ENCODE peak calls at places on chromosomes 6 and 20, in six cellular contexts. P is fibroblast of lung; T is GM20000; D is putamen; E is stimulated activated CD4-positive, alpha-beta T cell treated with anti-CD3 and anti-CD28 coated beads, Interleukin-15, amount 100 ng/mL, for 48 hours; A is NCI-H2081. Z is an unnamed sample.

GRCh38 chr20:4725263-4725550 is 3.5 kb downstream of the PRND start:
- DNase-seq in P (no peak), A (no peak), D (no peak), T (no peak), E (no peak), Z (no peak)

GRCh38 chr6:51893356-51893755 is 194.1 kb downstream of the PKHD1 start:
- DNase-seq in T (no peak), A (no peak), E (no peak), D (no peak), P (peak; percentile 9), Z (no peak)

GRCh38 chr20:3887870-3888614 is 1.1 kb upstream of the PANK2 start:
- DNase-seq in D (peak; percentile 45), A (peak; percentile 62), P (peak; percentile 56), T (no peak), E (no peak), Z (peak; percentile 29)

GRCh38 chr6:15184441-15184861 is 61.4 kb upstream of the JARID2 start:
- DNase-seq in P (no peak), T (peak; percentile 72), D (no peak), E (peak; percentile 14), A (no peak), Z (no peak)

GRCh38 chr6:110140650-110141049 is 38.8 kb downstream of the WASF1 start:
- DNase-seq in D (no peak), A (no peak), E (no peak), T (no peak), P (peak; percentile 15), Z (peak; percentile 51)

GRCh38 chr6:144659202-144659731 is 374.1 kb downstream of the UTRN start:
- DNase-seq in P (peak; percentile 44), T (peak; percentile 22), A (peak; percentile 67), E (no peak), D (no peak), Z (peak; percentile 58)

GRCh38 chr6:37696841-37697735 is 595 bp downstream of the MDGA1 start:
- DNase-seq in A (peak; percentile 46), T (peak; percentile 69), D (no peak), P (peak; percentile 30), E (no peak), Z (no peak)

GRCh38 chr6:25068866-25069265 is 133.1 kb upstream of the RIPOR2 start:
- DNase-seq in A (no peak), P (no peak), T (no peak), E (no peak), D (no peak), Z (no peak)

GRCh38 chr6:98016565-98016964 is 733.5 kb upstream of the MMS22L start:
- DNase-seq in A (no peak), E (no peak), D (no peak), T (no peak), P (no peak), Z (no peak)

GRCh38 chr20:31894980-31895675 is 24.7 kb downstream of the TTLL9 start:
- DNase-seq in A (no peak), E (no peak), T (peak; percentile 85), D (peak; percentile 48), P (peak; percentile 22), Z (peak; percentile 25)

GRCh38 chr6:90025418-90026089 is 131.3 kb downstream of the GJA10 start:
- DNase-seq in D (peak; percentile 69), A (no peak), E (peak; percentile 51), T (no peak), P (peak; percentile 92), Z (peak; percentile 86)

GRCh38 chr6:144317736-144318135 is 32.6 kb downstream of the UTRN start:
- DNase-seq in P (no peak), A (no peak), E (no peak), T (no peak), D (no peak), Z (no peak)

GRCh38 chr20:25279403-25279802 is 31.5 kb downstream of the PYGB start:
- DNase-seq in A (no peak), D (no peak), P (peak; percentile 14), E (no peak), T (no peak), Z (no peak)

GRCh38 chr6:113825776-113826175 is 31.4 kb upstream of the MARCKS start:
- DNase-seq in D (peak; percentile 83), P (peak; percentile 93), T (no peak), A (peak; percentile 46), E (no peak), Z (peak; percentile 57)

GRCh38 chr20:58618694-58619540 is 32.2 kb upstream of the STX16 start:
- DNase-seq in A (no peak), T (no peak), D (no peak), E (no peak), P (peak; percentile 86), Z (peak; percentile 88)

GRCh38 chr6:46023216-46023915 is 7.7 kb upstream of the CLIC5 start:
- DNase-seq in D (no peak), P (peak; percentile 19), T (no peak), E (no peak), A (no peak), Z (no peak)

GRCh38 chr6:153839992-153840603 is 198.9 kb upstream of the OPRM1 start:
- DNase-seq in A (no peak), T (no peak), P (no peak), D (no peak), E (no peak), Z (no peak)

GRCh38 chr20:63064745-63065711 is 58.3 kb upstream of the BHLHE23 start:
- DNase-seq in E (no peak), A (no peak), T (no peak), P (no peak), D (no peak), Z (no peak)

GRCh38 chr6:99187429-99187828 is 162.0 kb downstream of the FAXC start:
- DNase-seq in P (peak; percentile 7), D (no peak), T (no peak), E (no peak), A (no peak), Z (no peak)

GRCh38 chr20:38139156-38139912 is 25.7 kb downstream of the TGM2 start:
- DNase-seq in E (no peak), A (no peak), T (no peak), D (no peak), P (no peak), Z (no peak)

GRCh38 chr20:16351415-16351814 is 221.8 kb downstream of the KIF16B start:
- DNase-seq in E (no peak), T (no peak), D (no peak), P (no peak), A (no peak), Z (no peak)

GRCh38 chr6:46271107-46271506 is 100.3 kb upstream of the ENPP5 start:
- DNase-seq in E (no peak), D (no peak), T (no peak), P (no peak), A (no peak), Z (no peak)

GRCh38 chr20:6765469-6766058 is 1.9 kb upstream of the BMP2 start:
- DNase-seq in D (peak; percentile 39), P (peak; percentile 58), T (peak; percentile 51), E (no peak), A (peak; percentile 31), Z (peak; percentile 27)

GRCh38 chr20:37090357-37090871 is 5.4 kb downstream of the RBL1 start:
- DNase-seq in P (no peak), E (no peak), A (no peak), D (no peak), T (no peak), Z (no peak)

GRCh38 chr6:75818061-75818855 is 69.2 kb downstream of the MYO6 start:
- DNase-seq in P (peak; percentile 57), D (no peak), E (no peak), T (no peak), A (no peak), Z (no peak)

GRCh38 chr20:35539756-35540212 is 2.1 kb upstream of the ERGIC3 start:
- DNase-seq in D (no peak), E (no peak), A (peak; percentile 58), P (no peak), T (peak; percentile 73), Z (no peak)

GRCh38 chr6:109787312-109787711 is 96.2 kb downstream of the FIG4 start:
- DNase-seq in T (no peak), A (no peak), E (no peak), D (no peak), P (no peak), Z (no peak)

GRCh38 chr20:19048898-19049889 is 163.2 kb upstream of the SLC24A3 start:
- DNase-seq in A (no peak), T (no peak), D (no peak), E (no peak), P (no peak), Z (no peak)